ENCODE peak calls at places on chromosome 13, in nine cellular contexts. L, T, U, H, N, R, I, Z and M are unnamed samples.

GRCh38 chr13:76473552-76474134 is 412.6 kb downstream of the KCTD12 start:
- DNase-seq in I (peak; percentile 77), U (peak; percentile 67), T (peak; percentile 4), H (peak; percentile 67), Z (peak; percentile 56), N (peak; percentile 78), R (peak; percentile 72), L (peak; percentile 70), M (peak; percentile 5)

GRCh38 chr13:97921146-97921776 is 32.2 kb upstream of the IPO5 start:
- DNase-seq in L (no peak), H (no peak), Z (no peak), T (no peak), U (peak; percentile 41), R (peak; percentile 20), N (no peak), I (no peak), M (no peak)

GRCh38 chr13:109644069-109644750 is 142.2 kb downstream of the IRS2 start:
- DNase-seq in U (no peak), N (no peak), Z (no peak), H (no peak), L (no peak), T (no peak), R (no peak), I (no peak), M (no peak)

GRCh38 chr13:106612688-106613087 is 44.8 kb upstream of the ARGLU1 start:
- DNase-seq in U (peak; percentile 90), L (no peak), N (peak; percentile 22), T (no peak), R (peak; percentile 85), H (peak; percentile 85), I (no peak), Z (no peak), M (no peak)

GRCh38 chr13:65825039-65825438 is 1405.1 kb downstream of the PCDH9 start:
- DNase-seq in I (no peak), Z (no peak), R (no peak), L (no peak), U (no peak), T (no peak), N (no peak), H (no peak), M (no peak)

GRCh38 chr13:100131863-100132574 is 43.1 kb downstream of the PCCA start:
- DNase-seq in L (peak; percentile 16), T (no peak), R (peak; percentile 24), I (no peak), H (no peak), N (no peak), U (peak; percentile 85), Z (no peak), M (no peak)

GRCh38 chr13:24997367-24997967 is 98.5 kb upstream of the PABPC3 start:
- DNase-seq in H (no peak), N (no peak), I (peak; percentile 24), U (peak; percentile 22), L (no peak), T (no peak), R (peak; percentile 19), Z (no peak), M (peak; percentile 22)

GRCh38 chr13:98129059-98129741 is 13.7 kb upstream of the FARP1 start:
- DNase-seq in R (no peak), L (no peak), I (no peak), N (no peak), H (no peak), Z (no peak), T (no peak), U (peak; percentile 45), M (no peak)

GRCh38 chr13:25874907-25875306 is 176.9 kb downstream of the SHISA2 start:
- DNase-seq in N (no peak), I (no peak), L (peak; percentile 62), H (no peak), R (no peak), T (no peak), Z (peak; percentile 33), U (no peak), M (no peak)

GRCh38 chr13:98466634-98467236 is 110.2 kb downstream of the STK24 start:
- DNase-seq in Z (no peak), N (no peak), T (no peak), U (peak; percentile 50), H (no peak), L (peak; percentile 62), I (peak; percentile 17), R (peak; percentile 46), M (no peak)

GRCh38 chr13:41812851-41813250 is 148.1 kb downstream of the VWA8 start:
- DNase-seq in Z (no peak), R (no peak), I (no peak), N (no peak), L (no peak), U (no peak), T (no peak), H (no peak), M (no peak)

GRCh38 chr13:99352351-99353271 is 45.4 kb upstream of the GPR183 start:
- DNase-seq in T (no peak), Z (no peak), R (no peak), U (no peak), N (no peak), L (no peak), H (no peak), I (no peak), M (no peak)

GRCh38 chr13:110684388-110685056 is 21.4 kb downstream of the CARS2 start:
- DNase-seq in I (no peak), Z (no peak), T (no peak), H (no peak), U (no peak), R (no peak), L (no peak), N (no peak), M (no peak)

GRCh38 chr13:31225998-31226675 is 26.4 kb downstream of the B3GLCT start:
- DNase-seq in R (no peak), U (no peak), H (no peak), Z (no peak), L (no peak), T (no peak), N (no peak), I (no peak), M (no peak)

GRCh38 chr13:21596722-21597121 is 7.2 kb downstream of the MICU2 start:
- DNase-seq in U (no peak), N (no peak), R (no peak), I (no peak), Z (no peak), L (no peak), H (no peak), T (no peak), M (no peak)

GRCh38 chr13:96141032-96141431 is 51.1 kb downstream of the HS6ST3 start:
- DNase-seq in Z (no peak), H (no peak), U (peak; percentile 60), T (no peak), N (no peak), I (no peak), R (peak; percentile 13), L (no peak), M (no peak)

GRCh38 chr13:30371649-30372265 is 50.5 kb upstream of the UBE2L5 start:
- DNase-seq in T (no peak), H (no peak), U (peak; percentile 43), R (no peak), N (no peak), L (peak; percentile 64), Z (peak; percentile 47), I (no peak), M (no peak)

GRCh38 chr13:110565296-110565695 is 3.8 kb upstream of the RAB20 start:
- DNase-seq in U (no peak), N (no peak), H (no peak), R (no peak), I (no peak), L (no peak), Z (no peak), T (no peak), M (no peak)

GRCh38 chr13:79867248-79867647 is 386.3 kb downstream of the NDFIP2 start:
- DNase-seq in Z (no peak), N (no peak), R (no peak), U (peak; percentile 7), I (no peak), L (no peak), H (no peak), T (no peak), M (no peak)

GRCh38 chr13:102699419-102699961 is 4.6 kb upstream of the METTL21C start:
- DNase-seq in I (no peak), N (no peak), L (no peak), R (no peak), T (no peak), U (no peak), Z (no peak), H (no peak), M (no peak)

GRCh38 chr13:61670384-61671161 is 254.9 kb upstream of the PCDH20 start:
- DNase-seq in Z (no peak), R (no peak), N (no peak), T (no peak), I (no peak), H (peak; percentile 21), L (no peak), U (no peak), M (no peak)

GRCh38 chr13:113116871-113117271 is 5.7 kb upstream of the F10 start:
- DNase-seq in H (no peak), Z (no peak), L (no peak), R (no peak), N (no peak), I (no peak), U (no peak), T (no peak), M (no peak)

GRCh38 chr13:105465251-105465650 is 1070.2 kb downstream of the EFNB2 start:
- DNase-seq in T (no peak), I (no peak), U (no peak), N (no peak), L (no peak), Z (no peak), R (no peak), H (no peak), M (no peak)

GRCh38 chr13:71860547-71861131 is 6.4 kb downstream of the DACH1 start:
- DNase-seq in U (no peak), Z (no peak), I (no peak), T (no peak), R (no peak), L (no peak), H (no peak), N (no peak), M (no peak)

GRCh38 chr13:114099918-114100445 is 32.4 kb downstream of the RASA3 start:
- DNase-seq in I (peak; percentile 19), T (no peak), H (peak; percentile 58), N (no peak), U (peak; percentile 79), Z (no peak), L (no peak), R (no peak), M (no peak)

GRCh38 chr13:79290595-79291244 is 115.3 kb downstream of the RBM26 start:
- DNase-seq in L (no peak), U (no peak), Z (no peak), N (no peak), R (no peak), H (no peak), I (no peak), T (no peak), M (no peak)